ENCODE peak calls at places on chromosomes 12 and 14, in ten cellular contexts. P is esophagus squamous epithelium, B is ovary, O is body of pancreas, M is stomach, C is uterus, A is IMR-90, J is tibial nerve, F is lower leg skin, T is suprapubic skin. W is an unnamed sample.

GRCh38 chr12:122866950-122867607 is 28.8 kb downstream of the VPS37B start:
- DNase-seq in O (no peak), M (peak; percentile 37), A (no peak), J (no peak), P (no peak), B (no peak), T (peak; percentile 75), C (no peak), F (peak; percentile 85), W (no peak)

GRCh38 chr14:94641632-94641955 is 29.4 kb downstream of the SERPINA3 start:
- DNase-seq in J (no peak), T (peak; percentile 65), M (no peak), F (peak; percentile 52), P (no peak), C (no peak), A (no peak), O (no peak), B (no peak), W (no peak)

GRCh38 chr12:107514887-107515445 is 170.6 kb upstream of the PWP1 start:
- DNase-seq in J (no peak), O (no peak), B (no peak), T (no peak), P (no peak), C (no peak), M (no peak), F (no peak), A (peak; percentile 67), W (no peak)

GRCh38 chr12:14802961-14803829 is at the start of the genes C12orf60 and WBP11:
- DNase-seq in A (peak; percentile 99), C (peak; percentile 98), F (peak; percentile 98), O (peak; percentile 93), M (peak; percentile 95), J (peak; percentile 90), B (peak; percentile 91), T (peak; percentile 97), P (peak; percentile 82), W (peak; percentile 98)

GRCh38 chr14:46651526-46652144 is at the start of gene RPL10L:
- DNase-seq in A (no peak), T (no peak), C (no peak), F (no peak), O (no peak), P (no peak), J (no peak), B (no peak), M (no peak), W (no peak)

GRCh38 chr14:91369628-91370445 is 47.8 kb downstream of the CCDC88C start:
- DNase-seq in A (no peak), J (no peak), T (no peak), B (no peak), M (no peak), C (no peak), P (no peak), O (no peak), F (no peak), W (no peak)

GRCh38 chr12:87995581-87996178 is 33.5 kb downstream of the C12orf50 start:
- DNase-seq in F (no peak), P (no peak), O (peak; percentile 68), M (peak; percentile 54), T (no peak), A (peak; percentile 73), B (peak; percentile 61), J (peak; percentile 14), C (peak; percentile 22), W (peak; percentile 4)

GRCh38 chr12:106898001-106898966 is 57.4 kb upstream of the TMEM263 start:
- DNase-seq in C (no peak), B (no peak), M (no peak), A (no peak), F (no peak), J (no peak), P (no peak), O (no peak), T (no peak), W (no peak)

GRCh38 chr14:101055776-101056374 is 152.4 kb upstream of the RTL1 start:
- DNase-seq in B (peak; percentile 26), T (no peak), J (no peak), C (no peak), A (peak; percentile 61), M (no peak), P (no peak), F (no peak), O (no peak), W (no peak)

GRCh38 chr14:101056446-101056845 is 152.9 kb upstream of the RTL1 start:
- DNase-seq in A (peak; percentile 47), O (no peak), T (no peak), J (no peak), C (no peak), F (no peak), B (no peak), P (no peak), M (no peak), W (no peak)

GRCh38 chr14:101057394-101057793 is 153.9 kb upstream of the RTL1 start:
- DNase-seq in T (no peak), C (no peak), A (no peak), O (no peak), P (no peak), M (no peak), F (no peak), J (no peak), B (no peak), W (no peak)

GRCh38 chr14:101054671-101055070 is 151.1 kb upstream of the RTL1 start:
- DNase-seq in F (no peak), M (no peak), C (no peak), O (no peak), A (peak; percentile 43), J (no peak), P (no peak), T (no peak), B (no peak), W (no peak)

DNA sequence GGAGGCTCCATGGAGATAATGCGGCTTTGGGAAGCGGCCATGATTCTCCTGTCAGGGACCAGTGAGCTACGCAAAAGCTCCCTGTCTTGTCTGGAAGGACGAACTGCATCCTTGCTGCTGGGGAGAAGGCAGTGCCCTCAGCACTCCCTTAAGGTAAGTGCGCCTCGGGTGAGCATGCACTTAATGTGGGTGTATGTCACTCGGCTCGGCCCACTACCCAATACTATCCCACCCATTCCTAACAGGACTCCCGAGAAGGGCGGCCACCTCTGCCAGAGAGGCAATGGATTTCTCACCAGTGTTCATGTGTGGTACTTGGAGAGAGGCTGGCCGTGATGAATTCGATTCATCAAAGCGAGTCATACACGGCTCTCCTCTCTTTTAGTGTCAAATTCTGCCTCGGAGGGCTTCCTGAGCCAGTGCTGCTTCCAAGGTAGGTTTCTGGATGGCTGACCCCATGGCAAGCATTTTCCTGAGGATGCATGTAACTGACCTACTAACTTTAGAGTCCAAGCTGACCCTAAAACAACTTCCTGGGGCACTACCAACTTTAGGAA is 151.7 kb upstream of the RTL1 start:
- DNase-seq in T (no peak), C (no peak), P (no peak), F (no peak), J (no peak), O (no peak), A (no peak), B (peak; percentile 21), M (no peak), W (no peak)
- TF ChIP-seq POLR2A in T (no peak), C (no peak), P (no peak), F (no peak), J (no peak), O (no peak), A (no peak), B (no peak), M (no peak), W (no peak)

GRCh38 chr12:100248886-100249285 is 18.0 kb downstream of the DEPDC4 start:
- DNase-seq in A (peak; percentile 45), O (no peak), J (no peak), B (no peak), M (no peak), T (no peak), C (no peak), F (no peak), P (no peak), W (no peak)

GRCh38 chr12:100243137-100243536 is 23.7 kb downstream of the DEPDC4 start:
- DNase-seq in J (no peak), A (no peak), F (no peak), P (no peak), T (no peak), O (no peak), C (no peak), B (no peak), M (no peak), W (no peak)

GRCh38 chr12:100251917-100252316 is 15.0 kb downstream of the DEPDC4 start:
- DNase-seq in B (no peak), P (no peak), T (no peak), J (no peak), F (no peak), C (no peak), M (no peak), A (no peak), O (peak; percentile 50), W (no peak)

GRCh38 chr12:100249936-100250335 is 16.9 kb downstream of the DEPDC4 start:
- DNase-seq in C (no peak), M (no peak), B (no peak), P (no peak), J (no peak), F (no peak), T (no peak), O (no peak), A (no peak), W (no peak)

DNA sequence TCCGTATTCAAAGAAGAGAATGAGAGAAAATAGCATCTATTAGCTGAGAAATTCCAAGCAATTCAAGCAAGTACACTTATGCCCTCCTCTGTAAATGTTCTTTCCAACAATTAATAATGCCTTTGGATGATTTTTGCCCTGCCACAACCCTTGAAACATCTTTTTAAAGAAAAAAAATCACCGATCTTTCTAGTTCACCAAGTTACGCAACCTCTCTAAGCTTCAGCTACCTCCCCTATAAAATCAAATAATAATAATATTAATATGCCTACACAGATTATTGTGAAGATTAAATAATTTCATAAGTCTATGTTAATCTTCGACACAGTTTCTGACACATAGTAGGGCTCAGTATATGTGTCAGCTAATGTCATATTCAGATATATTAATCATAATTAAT is 19.1 kb downstream of the DEPDC4 start:
- DNase-seq in P (no peak), T (no peak), J (no peak), M (no peak), C (no peak), O (no peak), F (no peak), B (no peak), A (no peak), W (no peak)
- TF ChIP-seq CTCF in P (no peak), T (no peak), J (no peak), M (no peak), C (no peak), O (no peak), F (no peak), B (no peak), A (no peak), W (no peak)

GRCh38 chr12:49866859-49867579 is 24.1 kb upstream of the BCDIN3D start:
- DNase-seq in P (no peak), O (peak; percentile 79), B (peak; percentile 86), A (peak; percentile 46), M (peak; percentile 85), T (peak; percentile 89), J (peak; percentile 63), F (peak; percentile 94), C (peak; percentile 82), W (no peak)
- TF ChIP-seq POLR2A in P (no peak), O (no peak), B (no peak), A (no peak), M (no peak), T (no peak), J (no peak), F (no peak), C (peak; percentile 13), W (no peak)

DNA sequence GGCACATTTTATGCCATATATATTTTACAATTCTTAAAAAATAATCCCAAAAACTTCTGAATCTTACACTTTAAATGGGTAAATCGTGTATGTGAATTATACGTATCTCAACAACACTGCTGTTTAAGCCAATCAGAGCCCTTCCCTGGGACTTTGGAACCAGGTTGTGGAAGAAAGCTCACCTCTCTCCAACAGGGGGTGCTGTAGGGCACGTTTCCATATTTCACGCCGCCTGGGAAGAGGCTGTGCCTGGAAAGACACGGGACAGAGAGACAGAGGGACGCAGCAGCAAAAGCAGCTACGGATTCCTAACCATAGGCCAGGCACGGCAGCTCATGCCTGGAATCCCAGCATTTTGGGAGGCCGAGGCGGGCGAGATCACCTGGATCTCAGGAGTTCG is 29.4 kb upstream of the FBRSL1 start:
- DNase-seq in C (no peak), J (no peak), P (no peak), B (no peak), M (no peak), F (no peak), T (no peak), A (no peak), O (no peak), W (no peak)
- TF ChIP-seq CTCF in C (no peak), J (no peak), P (no peak), B (no peak), M (no peak), F (no peak), T (no peak), A (peak; percentile 16), O (no peak), W (no peak)